ENCODE peak calls at places on chromosomes 11 and 22, in four cellular contexts. G, P, S and I are unnamed samples.

GRCh38 chr11:122978303-122978620 is 3.4 kb downstream of the BSX start:
- DNase-seq in G (no peak), P (no peak), S (no peak), I (no peak)

GRCh38 chr22:23293720-23294119 is 113.4 kb downstream of the BCR start:
- DNase-seq in G (no peak), P (no peak), S (no peak), I (no peak)

GRCh38 chr11:86708671-86709070 is 36.3 kb upstream of the ME3 start:
- DNase-seq in G (no peak), P (no peak), S (no peak), I (no peak)

GRCh38 chr22:30340911-30341685 is 14.4 kb upstream of the TBC1D10A start:
- DNase-seq in G (no peak), P (no peak), S (no peak), I (no peak)

GRCh38 chr11:119709638-119710346 is 19.2 kb downstream of the NECTIN1 start:
- DNase-seq in G (no peak), P (no peak), S (no peak), I (no peak)

GRCh38 chr22:28967969-28968368 is 84.6 kb downstream of the ZNRF3 start:
- DNase-seq in G (no peak), P (no peak), S (no peak), I (no peak)

GRCh38 chr11:8533332-8533731 is 60.7 kb downstream of the STK33 start:
- DNase-seq in G (no peak), P (peak), S (no peak), I (peak)

GRCh38 chr22:31289335-31289734 is 3.0 kb downstream of the PIK3IP1 start:
- DNase-seq in G (no peak), P (no peak), S (no peak), I (no peak)

GRCh38 chr11:113105584-113105983 is 144.4 kb downstream of the NCAM1 start:
- DNase-seq in G (no peak), P (no peak), S (no peak), I (peak)

GRCh38 chr11:106021967-106022794 is at the start of gene MSANTD4:
- DNase-seq in G (peak), P (peak), S (peak), I (peak)

GRCh38 chr11:30478923-30479322 is 107.2 kb downstream of the MPPED2 start:
- DNase-seq in G (no peak), P (no peak), S (no peak), I (no peak)

GRCh38 chr11:2862950-2863618 is 22.5 kb downstream of the CDKN1C start:
- DNase-seq in G (no peak), P (no peak), S (no peak), I (no peak)

GRCh38 chr22:16965560-16965959 is 42.5 kb downstream of the GAB4 start:
- DNase-seq in G (no peak), P (no peak), S (no peak), I (no peak)

GRCh38 chr11:103532133-103532788 is 423.0 kb downstream of the DYNC2H1 start:
- DNase-seq in G (no peak), P (peak), S (no peak), I (peak)

GRCh38 chr11:96156379-96156722 is 186.6 kb downstream of the MAML2 start:
- DNase-seq in G (no peak), P (no peak), S (no peak), I (no peak)

GRCh38 chr11:121523581-121524232 is 70.9 kb upstream of the SORL1-AS1 start:
- DNase-seq in G (no peak), P (no peak), S (no peak), I (no peak)

GRCh38 chr11:57778318-57779037 is 16.9 kb downstream of the CTNND1 start:
- DNase-seq in G (no peak), P (peak), S (no peak), I (peak)